ENCODE peak calls at places on chromosomes 11 and 22, in ten cellular contexts. One of them, this sample, is unnamed.
A peak's percentile ranks its signal among the peaks of the same experiment; 100 is the strongest.

GRCh38 chr11:30585067-30585891 is 874 bp downstream of the MPPED2 start:
- DNase-seq in neural crest cell: peak; percentile 50
- DNase-seq in C1 segment of cervical spinal cord: peak; percentile 18
- DNase-seq in activated naive CD4-positive, alpha-beta T cell: no peak
- DNase-seq in B cell: peak; percentile 64
- DNase-seq in AG08395: peak; percentile 19
- DNase-seq in activated CD4-positive, alpha-beta T cell treated with anti-CD3 and anti-CD28 coated beads, Interleukin-2, amount 50 U/mL, for 1 hour: no peak
- DNase-seq in progenitor cell of endocrine pancreas: peak; percentile 39
- DNase-seq in mesothelial cell of epicardium: peak; percentile 23
- DNase-seq in HFFc6: no peak
- DNase-seq in this sample: no peak

GRCh38 chr11:112316971-112317370 is 56.3 kb upstream of the PLET1 start:
- DNase-seq in mesothelial cell of epicardium: no peak
- DNase-seq in AG08395: no peak
- DNase-seq in B cell: no peak
- DNase-seq in C1 segment of cervical spinal cord: no peak
- DNase-seq in neural crest cell: no peak
- DNase-seq in activated CD4-positive, alpha-beta T cell treated with anti-CD3 and anti-CD28 coated beads, Interleukin-2, amount 50 U/mL, for 1 hour: no peak
- DNase-seq in progenitor cell of endocrine pancreas: no peak
- DNase-seq in activated naive CD4-positive, alpha-beta T cell: no peak
- DNase-seq in HFFc6: no peak
- DNase-seq in this sample: no peak

GRCh38 chr11:118705111-118705741 is 25.8 kb upstream of the TREH start:
- DNase-seq in activated naive CD4-positive, alpha-beta T cell: peak; percentile 35
- DNase-seq in C1 segment of cervical spinal cord: peak; percentile 24
- DNase-seq in B cell: no peak
- DNase-seq in progenitor cell of endocrine pancreas: no peak
- DNase-seq in mesothelial cell of epicardium: no peak
- DNase-seq in neural crest cell: peak; percentile 17
- DNase-seq in AG08395: no peak
- DNase-seq in HFFc6: no peak
- DNase-seq in activated CD4-positive, alpha-beta T cell treated with anti-CD3 and anti-CD28 coated beads, Interleukin-2, amount 50 U/mL, for 1 hour: peak; percentile 34
- DNase-seq in this sample: peak; percentile 30

GRCh38 chr11:1050581-1051355 is 14.2 kb upstream of the MUC6 start:
- DNase-seq in mesothelial cell of epicardium: peak; percentile 39
- DNase-seq in neural crest cell: peak; percentile 60
- DNase-seq in activated CD4-positive, alpha-beta T cell treated with anti-CD3 and anti-CD28 coated beads, Interleukin-2, amount 50 U/mL, for 1 hour: peak; percentile 70
- DNase-seq in B cell: peak; percentile 91
- DNase-seq in C1 segment of cervical spinal cord: no peak
- DNase-seq in AG08395: peak; percentile 86
- DNase-seq in activated naive CD4-positive, alpha-beta T cell: peak; percentile 46
- DNase-seq in progenitor cell of endocrine pancreas: peak; percentile 71
- DNase-seq in HFFc6: peak; percentile 43
- DNase-seq in this sample: peak; percentile 24

GRCh38 chr11:120612363-120613263 is 101.1 kb downstream of the GRIK4 start:
- DNase-seq in B cell: no peak
- DNase-seq in progenitor cell of endocrine pancreas: no peak
- DNase-seq in mesothelial cell of epicardium: no peak
- DNase-seq in AG08395: no peak
- DNase-seq in activated CD4-positive, alpha-beta T cell treated with anti-CD3 and anti-CD28 coated beads, Interleukin-2, amount 50 U/mL, for 1 hour: no peak
- DNase-seq in HFFc6: no peak
- DNase-seq in C1 segment of cervical spinal cord: no peak
- DNase-seq in activated naive CD4-positive, alpha-beta T cell: no peak
- DNase-seq in neural crest cell: no peak
- DNase-seq in this sample: no peak

GRCh38 chr22:25777870-25778269 is 35.9 kb downstream of the MYO18B start:
- DNase-seq in AG08395: peak; percentile 69
- DNase-seq in mesothelial cell of epicardium: no peak
- DNase-seq in neural crest cell: peak; percentile 14
- DNase-seq in activated CD4-positive, alpha-beta T cell treated with anti-CD3 and anti-CD28 coated beads, Interleukin-2, amount 50 U/mL, for 1 hour: no peak
- DNase-seq in activated naive CD4-positive, alpha-beta T cell: no peak
- DNase-seq in C1 segment of cervical spinal cord: no peak
- DNase-seq in HFFc6: peak; percentile 48
- DNase-seq in B cell: no peak
- DNase-seq in progenitor cell of endocrine pancreas: no peak
- DNase-seq in this sample: peak; percentile 33

GRCh38 chr11:70720291-70720690 is 322.0 kb downstream of the CTTN start:
- DNase-seq in activated CD4-positive, alpha-beta T cell treated with anti-CD3 and anti-CD28 coated beads, Interleukin-2, amount 50 U/mL, for 1 hour: no peak
- DNase-seq in AG08395: no peak
- DNase-seq in mesothelial cell of epicardium: no peak
- DNase-seq in progenitor cell of endocrine pancreas: no peak
- DNase-seq in C1 segment of cervical spinal cord: no peak
- DNase-seq in neural crest cell: no peak
- DNase-seq in activated naive CD4-positive, alpha-beta T cell: no peak
- DNase-seq in B cell: no peak
- DNase-seq in HFFc6: no peak
- DNase-seq in this sample: no peak

GRCh38 chr11:35029979-35030378 is 109.0 kb upstream of the CD44 start:
- DNase-seq in B cell: no peak
- DNase-seq in AG08395: peak; percentile 69
- DNase-seq in neural crest cell: no peak
- DNase-seq in activated CD4-positive, alpha-beta T cell treated with anti-CD3 and anti-CD28 coated beads, Interleukin-2, amount 50 U/mL, for 1 hour: peak; percentile 21
- DNase-seq in progenitor cell of endocrine pancreas: no peak
- DNase-seq in HFFc6: peak; percentile 78
- DNase-seq in C1 segment of cervical spinal cord: no peak
- DNase-seq in mesothelial cell of epicardium: no peak
- DNase-seq in activated naive CD4-positive, alpha-beta T cell: no peak
- DNase-seq in this sample: peak; percentile 56

GRCh38 chr11:29119116-29119515 is 897.7 kb downstream of the KCNA4 start:
- DNase-seq in activated naive CD4-positive, alpha-beta T cell: no peak
- DNase-seq in activated CD4-positive, alpha-beta T cell treated with anti-CD3 and anti-CD28 coated beads, Interleukin-2, amount 50 U/mL, for 1 hour: no peak
- DNase-seq in C1 segment of cervical spinal cord: no peak
- DNase-seq in AG08395: no peak
- DNase-seq in B cell: no peak
- DNase-seq in progenitor cell of endocrine pancreas: no peak
- DNase-seq in mesothelial cell of epicardium: no peak
- DNase-seq in HFFc6: peak; percentile 21
- DNase-seq in neural crest cell: no peak
- DNase-seq in this sample: peak; percentile 17

GRCh38 chr22:50084085-50084484 is 1.1 kb downstream of the MLC1 start:
- DNase-seq in AG08395: no peak
- DNase-seq in progenitor cell of endocrine pancreas: no peak
- DNase-seq in C1 segment of cervical spinal cord: no peak
- DNase-seq in neural crest cell: no peak
- DNase-seq in mesothelial cell of epicardium: no peak
- DNase-seq in activated naive CD4-positive, alpha-beta T cell: no peak
- DNase-seq in activated CD4-positive, alpha-beta T cell treated with anti-CD3 and anti-CD28 coated beads, Interleukin-2, amount 50 U/mL, for 1 hour: no peak
- DNase-seq in B cell: peak; percentile 31
- DNase-seq in HFFc6: no peak
- DNase-seq in this sample: no peak

GRCh38 chr22:17191163-17191562 is 28.1 kb downstream of the ADA2 start:
- DNase-seq in B cell: no peak
- DNase-seq in AG08395: peak; percentile 61
- DNase-seq in neural crest cell: no peak
- DNase-seq in mesothelial cell of epicardium: no peak
- DNase-seq in HFFc6: peak; percentile 69
- DNase-seq in C1 segment of cervical spinal cord: no peak
- DNase-seq in activated CD4-positive, alpha-beta T cell treated with anti-CD3 and anti-CD28 coated beads, Interleukin-2, amount 50 U/mL, for 1 hour: no peak
- DNase-seq in activated naive CD4-positive, alpha-beta T cell: no peak
- DNase-seq in progenitor cell of endocrine pancreas: no peak
- DNase-seq in this sample: peak; percentile 11

GRCh38 chr11:93963072-93963471 is 58.1 kb upstream of the HEPHL1 start:
- DNase-seq in mesothelial cell of epicardium: no peak
- DNase-seq in progenitor cell of endocrine pancreas: no peak
- DNase-seq in B cell: no peak
- DNase-seq in C1 segment of cervical spinal cord: no peak
- DNase-seq in activated naive CD4-positive, alpha-beta T cell: no peak
- DNase-seq in activated CD4-positive, alpha-beta T cell treated with anti-CD3 and anti-CD28 coated beads, Interleukin-2, amount 50 U/mL, for 1 hour: no peak
- DNase-seq in neural crest cell: no peak
- DNase-seq in AG08395: no peak
- DNase-seq in HFFc6: no peak
- DNase-seq in this sample: no peak

GRCh38 chr11:64643258-64643881 is 52.4 kb downstream of the SLC22A12 start:
- DNase-seq in B cell: peak; percentile 73
- DNase-seq in HFFc6: no peak
- DNase-seq in C1 segment of cervical spinal cord: peak; percentile 51
- DNase-seq in activated CD4-positive, alpha-beta T cell treated with anti-CD3 and anti-CD28 coated beads, Interleukin-2, amount 50 U/mL, for 1 hour: no peak
- DNase-seq in activated naive CD4-positive, alpha-beta T cell: no peak
- DNase-seq in mesothelial cell of epicardium: no peak
- DNase-seq in AG08395: no peak
- DNase-seq in neural crest cell: no peak
- DNase-seq in progenitor cell of endocrine pancreas: no peak
- DNase-seq in this sample: no peak

GRCh38 chr22:49492308-49492707 is 335.4 kb downstream of the BRD1 start:
- DNase-seq in B cell: no peak
- DNase-seq in mesothelial cell of epicardium: no peak
- DNase-seq in AG08395: no peak
- DNase-seq in HFFc6: no peak
- DNase-seq in C1 segment of cervical spinal cord: no peak
- DNase-seq in activated CD4-positive, alpha-beta T cell treated with anti-CD3 and anti-CD28 coated beads, Interleukin-2, amount 50 U/mL, for 1 hour: no peak
- DNase-seq in neural crest cell: no peak
- DNase-seq in progenitor cell of endocrine pancreas: no peak
- DNase-seq in activated naive CD4-positive, alpha-beta T cell: no peak
- DNase-seq in this sample: no peak

GRCh38 chr11:61599968-61600710 is 19.3 kb upstream of the SYT7 start:
- DNase-seq in activated naive CD4-positive, alpha-beta T cell: no peak
- DNase-seq in activated CD4-positive, alpha-beta T cell treated with anti-CD3 and anti-CD28 coated beads, Interleukin-2, amount 50 U/mL, for 1 hour: no peak
- DNase-seq in HFFc6: no peak
- DNase-seq in C1 segment of cervical spinal cord: no peak
- DNase-seq in mesothelial cell of epicardium: no peak
- DNase-seq in progenitor cell of endocrine pancreas: no peak
- DNase-seq in neural crest cell: no peak
- DNase-seq in B cell: no peak
- DNase-seq in AG08395: no peak
- DNase-seq in this sample: no peak

GRCh38 chr11:9459573-9460321 is 1.1 kb upstream of the ZNF143 start:
- DNase-seq in activated naive CD4-positive, alpha-beta T cell: peak; percentile 16
- DNase-seq in C1 segment of cervical spinal cord: no peak
- DNase-seq in neural crest cell: peak; percentile 7
- DNase-seq in AG08395: peak; percentile 30
- DNase-seq in HFFc6: peak; percentile 2
- DNase-seq in B cell: no peak
- DNase-seq in activated CD4-positive, alpha-beta T cell treated with anti-CD3 and anti-CD28 coated beads, Interleukin-2, amount 50 U/mL, for 1 hour: peak; percentile 29
- DNase-seq in mesothelial cell of epicardium: no peak
- DNase-seq in progenitor cell of endocrine pancreas: no peak
- DNase-seq in this sample: peak; percentile 76

GRCh38 chr22:46738961-46739870 is 1.2 kb upstream of the CERK start:
- DNase-seq in B cell: peak; percentile 87
- DNase-seq in activated naive CD4-positive, alpha-beta T cell: peak; percentile 45
- DNase-seq in C1 segment of cervical spinal cord: no peak
- DNase-seq in progenitor cell of endocrine pancreas: no peak
- DNase-seq in mesothelial cell of epicardium: peak; percentile 16
- DNase-seq in HFFc6: peak; percentile 82
- DNase-seq in AG08395: peak; percentile 83
- DNase-seq in neural crest cell: no peak
- DNase-seq in activated CD4-positive, alpha-beta T cell treated with anti-CD3 and anti-CD28 coated beads, Interleukin-2, amount 50 U/mL, for 1 hour: peak; percentile 74
- DNase-seq in this sample: peak; percentile 69

GRCh38 chr11:36333897-36334296 is 37.8 kb downstream of the PRR5L start:
- DNase-seq in progenitor cell of endocrine pancreas: no peak
- DNase-seq in C1 segment of cervical spinal cord: no peak
- DNase-seq in activated naive CD4-positive, alpha-beta T cell: no peak
- DNase-seq in activated CD4-positive, alpha-beta T cell treated with anti-CD3 and anti-CD28 coated beads, Interleukin-2, amount 50 U/mL, for 1 hour: no peak
- DNase-seq in mesothelial cell of epicardium: no peak
- DNase-seq in AG08395: peak; percentile 33
- DNase-seq in neural crest cell: no peak
- DNase-seq in B cell: no peak
- DNase-seq in HFFc6: peak; percentile 50
- DNase-seq in this sample: peak; percentile 75

GRCh38 chr11:65077466-65077865 is 6.4 kb downstream of the CDCA5 start:
- DNase-seq in HFFc6: no peak
- DNase-seq in activated CD4-positive, alpha-beta T cell treated with anti-CD3 and anti-CD28 coated beads, Interleukin-2, amount 50 U/mL, for 1 hour: no peak
- DNase-seq in C1 segment of cervical spinal cord: no peak
- DNase-seq in AG08395: no peak
- DNase-seq in activated naive CD4-positive, alpha-beta T cell: no peak
- DNase-seq in B cell: no peak
- DNase-seq in progenitor cell of endocrine pancreas: no peak
- DNase-seq in mesothelial cell of epicardium: no peak
- DNase-seq in neural crest cell: no peak
- DNase-seq in this sample: no peak

GRCh38 chr11:9280655-9281301 is 15.6 kb upstream of the DENND5A start:
- DNase-seq in C1 segment of cervical spinal cord: no peak
- DNase-seq in activated naive CD4-positive, alpha-beta T cell: peak; percentile 37
- DNase-seq in progenitor cell of endocrine pancreas: no peak
- DNase-seq in B cell: no peak
- DNase-seq in activated CD4-positive, alpha-beta T cell treated with anti-CD3 and anti-CD28 coated beads, Interleukin-2, amount 50 U/mL, for 1 hour: peak; percentile 35
- DNase-seq in mesothelial cell of epicardium: no peak
- DNase-seq in neural crest cell: no peak
- DNase-seq in HFFc6: no peak
- DNase-seq in AG08395: no peak
- DNase-seq in this sample: peak; percentile 37

This sample was measured in fibroblast of gingiva.